ENCODE peak calls at places on chromosomes 1 and 21, in nine cellular contexts. One of them, this sample, is unnamed.

GRCh38 chr1:19654386-19654785 is 10.3 kb downstream of the NBL1 start:
- DNase-seq in GM23248: peak
- DNase-seq in kidney tubule cell: peak
- DNase-seq in activated effector memory CD4-positive, alpha-beta T cell treated with anti-CD3 and anti-CD28 coated beads, Interleukin-2, amount 50 U/mL, for 16 hours: no peak
- DNase-seq in NCI-H446 treated with DMSO at 0.1 percent for 48 hours: no peak
- DNase-seq in HFF-Myc: no peak
- DNase-seq in ureter: no peak
- DNase-seq in activated T-helper 1 cell treated with anti-CD3 and anti-CD28 coated beads, Interleukin-12 subunit alpha, Interleukin-12 subunit beta, Interleukin-2, Interleukin-4 antibody, amounts not matched to agents 30 ng/mL and 10 ng/mL and 1 ng/mL, durations not matched to agents 14 hours and 24 hours and 36 hours: no peak
- DNase-seq in coronary artery: no peak
- DNase-seq in this sample: no peak

GRCh38 chr1:218553197-218553596 is 208.1 kb downstream of the TGFB2 start:
- DNase-seq in HFF-Myc: peak
- DNase-seq in kidney tubule cell: no peak
- DNase-seq in NCI-H446 treated with DMSO at 0.1 percent for 48 hours: no peak
- DNase-seq in GM23248: peak
- DNase-seq in activated T-helper 1 cell treated with anti-CD3 and anti-CD28 coated beads, Interleukin-12 subunit alpha, Interleukin-12 subunit beta, Interleukin-2, Interleukin-4 antibody, amounts not matched to agents 30 ng/mL and 10 ng/mL and 1 ng/mL, durations not matched to agents 14 hours and 24 hours and 36 hours: no peak
- DNase-seq in activated effector memory CD4-positive, alpha-beta T cell treated with anti-CD3 and anti-CD28 coated beads, Interleukin-2, amount 50 U/mL, for 16 hours: no peak
- DNase-seq in coronary artery: no peak
- DNase-seq in ureter: no peak
- DNase-seq in this sample: no peak

GRCh38 chr1:52579415-52579814 is 22.8 kb upstream of the GPX7 start:
- DNase-seq in kidney tubule cell: no peak
- DNase-seq in HFF-Myc: no peak
- DNase-seq in ureter: no peak
- DNase-seq in NCI-H446 treated with DMSO at 0.1 percent for 48 hours: no peak
- DNase-seq in activated effector memory CD4-positive, alpha-beta T cell treated with anti-CD3 and anti-CD28 coated beads, Interleukin-2, amount 50 U/mL, for 16 hours: no peak
- DNase-seq in coronary artery: no peak
- DNase-seq in activated T-helper 1 cell treated with anti-CD3 and anti-CD28 coated beads, Interleukin-12 subunit alpha, Interleukin-12 subunit beta, Interleukin-2, Interleukin-4 antibody, amounts not matched to agents 30 ng/mL and 10 ng/mL and 1 ng/mL, durations not matched to agents 14 hours and 24 hours and 36 hours: no peak
- DNase-seq in GM23248: no peak
- DNase-seq in this sample: no peak

GRCh38 chr1:209707308-209707707 is 2.7 kb downstream of the HSD11B1 start:
- DNase-seq in NCI-H446 treated with DMSO at 0.1 percent for 48 hours: no peak
- DNase-seq in activated T-helper 1 cell treated with anti-CD3 and anti-CD28 coated beads, Interleukin-12 subunit alpha, Interleukin-12 subunit beta, Interleukin-2, Interleukin-4 antibody, amounts not matched to agents 30 ng/mL and 10 ng/mL and 1 ng/mL, durations not matched to agents 14 hours and 24 hours and 36 hours: no peak
- DNase-seq in activated effector memory CD4-positive, alpha-beta T cell treated with anti-CD3 and anti-CD28 coated beads, Interleukin-2, amount 50 U/mL, for 16 hours: no peak
- DNase-seq in ureter: no peak
- DNase-seq in coronary artery: no peak
- DNase-seq in HFF-Myc: no peak
- DNase-seq in GM23248: peak
- DNase-seq in kidney tubule cell: no peak
- DNase-seq in this sample: no peak

GRCh38 chr1:155479205-155479604 is 83.4 kb downstream of the ASH1L start:
- DNase-seq in HFF-Myc: no peak
- DNase-seq in coronary artery: no peak
- DNase-seq in activated effector memory CD4-positive, alpha-beta T cell treated with anti-CD3 and anti-CD28 coated beads, Interleukin-2, amount 50 U/mL, for 16 hours: no peak
- DNase-seq in ureter: no peak
- DNase-seq in kidney tubule cell: peak
- DNase-seq in GM23248: peak
- DNase-seq in NCI-H446 treated with DMSO at 0.1 percent for 48 hours: no peak
- DNase-seq in activated T-helper 1 cell treated with anti-CD3 and anti-CD28 coated beads, Interleukin-12 subunit alpha, Interleukin-12 subunit beta, Interleukin-2, Interleukin-4 antibody, amounts not matched to agents 30 ng/mL and 10 ng/mL and 1 ng/mL, durations not matched to agents 14 hours and 24 hours and 36 hours: no peak
- DNase-seq in this sample: no peak

GRCh38 chr1:201313086-201313485 is 29.8 kb downstream of the PKP1 start:
- DNase-seq in activated T-helper 1 cell treated with anti-CD3 and anti-CD28 coated beads, Interleukin-12 subunit alpha, Interleukin-12 subunit beta, Interleukin-2, Interleukin-4 antibody, amounts not matched to agents 30 ng/mL and 10 ng/mL and 1 ng/mL, durations not matched to agents 14 hours and 24 hours and 36 hours: no peak
- DNase-seq in HFF-Myc: no peak
- DNase-seq in kidney tubule cell: no peak
- DNase-seq in GM23248: no peak
- DNase-seq in activated effector memory CD4-positive, alpha-beta T cell treated with anti-CD3 and anti-CD28 coated beads, Interleukin-2, amount 50 U/mL, for 16 hours: no peak
- DNase-seq in coronary artery: no peak
- DNase-seq in ureter: no peak
- DNase-seq in NCI-H446 treated with DMSO at 0.1 percent for 48 hours: no peak
- DNase-seq in this sample: no peak

GRCh38 chr1:53754484-53755312 is 15.7 kb upstream of the GLIS1 start:
- DNase-seq in activated effector memory CD4-positive, alpha-beta T cell treated with anti-CD3 and anti-CD28 coated beads, Interleukin-2, amount 50 U/mL, for 16 hours: no peak
- DNase-seq in NCI-H446 treated with DMSO at 0.1 percent for 48 hours: peak
- DNase-seq in activated T-helper 1 cell treated with anti-CD3 and anti-CD28 coated beads, Interleukin-12 subunit alpha, Interleukin-12 subunit beta, Interleukin-2, Interleukin-4 antibody, amounts not matched to agents 30 ng/mL and 10 ng/mL and 1 ng/mL, durations not matched to agents 14 hours and 24 hours and 36 hours: no peak
- DNase-seq in coronary artery: no peak
- DNase-seq in kidney tubule cell: peak
- DNase-seq in ureter: peak
- DNase-seq in HFF-Myc: no peak
- DNase-seq in GM23248: peak
- DNase-seq in this sample: no peak

GRCh38 chr1:234963180-234963903 is 165.3 kb downstream of the TOMM20 start:
- DNase-seq in activated effector memory CD4-positive, alpha-beta T cell treated with anti-CD3 and anti-CD28 coated beads, Interleukin-2, amount 50 U/mL, for 16 hours: peak
- DNase-seq in HFF-Myc: peak
- DNase-seq in NCI-H446 treated with DMSO at 0.1 percent for 48 hours: no peak
- DNase-seq in ureter: peak
- DNase-seq in kidney tubule cell: peak
- DNase-seq in activated T-helper 1 cell treated with anti-CD3 and anti-CD28 coated beads, Interleukin-12 subunit alpha, Interleukin-12 subunit beta, Interleukin-2, Interleukin-4 antibody, amounts not matched to agents 30 ng/mL and 10 ng/mL and 1 ng/mL, durations not matched to agents 14 hours and 24 hours and 36 hours: peak
- DNase-seq in GM23248: peak
- DNase-seq in coronary artery: peak
- DNase-seq in this sample: peak

GRCh38 chr1:152130186-152130585 is 14.9 kb upstream of the TCHH start:
- DNase-seq in activated effector memory CD4-positive, alpha-beta T cell treated with anti-CD3 and anti-CD28 coated beads, Interleukin-2, amount 50 U/mL, for 16 hours: no peak
- DNase-seq in GM23248: no peak
- DNase-seq in coronary artery: no peak
- DNase-seq in ureter: no peak
- DNase-seq in HFF-Myc: no peak
- DNase-seq in activated T-helper 1 cell treated with anti-CD3 and anti-CD28 coated beads, Interleukin-12 subunit alpha, Interleukin-12 subunit beta, Interleukin-2, Interleukin-4 antibody, amounts not matched to agents 30 ng/mL and 10 ng/mL and 1 ng/mL, durations not matched to agents 14 hours and 24 hours and 36 hours: no peak
- DNase-seq in kidney tubule cell: no peak
- DNase-seq in NCI-H446 treated with DMSO at 0.1 percent for 48 hours: no peak
- DNase-seq in this sample: no peak

GRCh38 chr1:34839526-34840305 is 19.8 kb downstream of the SMIM12 start:
- DNase-seq in kidney tubule cell: no peak
- DNase-seq in activated T-helper 1 cell treated with anti-CD3 and anti-CD28 coated beads, Interleukin-12 subunit alpha, Interleukin-12 subunit beta, Interleukin-2, Interleukin-4 antibody, amounts not matched to agents 30 ng/mL and 10 ng/mL and 1 ng/mL, durations not matched to agents 14 hours and 24 hours and 36 hours: no peak
- DNase-seq in GM23248: no peak
- DNase-seq in NCI-H446 treated with DMSO at 0.1 percent for 48 hours: no peak
- DNase-seq in HFF-Myc: no peak
- DNase-seq in coronary artery: no peak
- DNase-seq in ureter: no peak
- DNase-seq in activated effector memory CD4-positive, alpha-beta T cell treated with anti-CD3 and anti-CD28 coated beads, Interleukin-2, amount 50 U/mL, for 16 hours: no peak
- DNase-seq in this sample: no peak

GRCh38 chr21:20662523-20662922 is 335.7 kb upstream of the NCAM2 start:
- DNase-seq in HFF-Myc: no peak
- DNase-seq in kidney tubule cell: no peak
- DNase-seq in activated T-helper 1 cell treated with anti-CD3 and anti-CD28 coated beads, Interleukin-12 subunit alpha, Interleukin-12 subunit beta, Interleukin-2, Interleukin-4 antibody, amounts not matched to agents 30 ng/mL and 10 ng/mL and 1 ng/mL, durations not matched to agents 14 hours and 24 hours and 36 hours: no peak
- DNase-seq in ureter: no peak
- DNase-seq in coronary artery: no peak
- DNase-seq in GM23248: no peak
- DNase-seq in activated effector memory CD4-positive, alpha-beta T cell treated with anti-CD3 and anti-CD28 coated beads, Interleukin-2, amount 50 U/mL, for 16 hours: no peak
- DNase-seq in NCI-H446 treated with DMSO at 0.1 percent for 48 hours: no peak
- DNase-seq in this sample: no peak

GRCh38 chr21:27477321-27477720 is 510.4 kb upstream of the ADAMTS5 start:
- DNase-seq in GM23248: peak
- DNase-seq in ureter: no peak
- DNase-seq in kidney tubule cell: no peak
- DNase-seq in HFF-Myc: no peak
- DNase-seq in coronary artery: no peak
- DNase-seq in NCI-H446 treated with DMSO at 0.1 percent for 48 hours: no peak
- DNase-seq in activated effector memory CD4-positive, alpha-beta T cell treated with anti-CD3 and anti-CD28 coated beads, Interleukin-2, amount 50 U/mL, for 16 hours: no peak
- DNase-seq in activated T-helper 1 cell treated with anti-CD3 and anti-CD28 coated beads, Interleukin-12 subunit alpha, Interleukin-12 subunit beta, Interleukin-2, Interleukin-4 antibody, amounts not matched to agents 30 ng/mL and 10 ng/mL and 1 ng/mL, durations not matched to agents 14 hours and 24 hours and 36 hours: no peak
- DNase-seq in this sample: no peak

GRCh38 chr1:44776749-44777068 is 1.4 kb downstream of the RPS8 start:
- DNase-seq in NCI-H446 treated with DMSO at 0.1 percent for 48 hours: no peak
- DNase-seq in activated T-helper 1 cell treated with anti-CD3 and anti-CD28 coated beads, Interleukin-12 subunit alpha, Interleukin-12 subunit beta, Interleukin-2, Interleukin-4 antibody, amounts not matched to agents 30 ng/mL and 10 ng/mL and 1 ng/mL, durations not matched to agents 14 hours and 24 hours and 36 hours: no peak
- DNase-seq in activated effector memory CD4-positive, alpha-beta T cell treated with anti-CD3 and anti-CD28 coated beads, Interleukin-2, amount 50 U/mL, for 16 hours: no peak
- DNase-seq in GM23248: no peak
- DNase-seq in coronary artery: no peak
- DNase-seq in HFF-Myc: no peak
- DNase-seq in ureter: no peak
- DNase-seq in kidney tubule cell: no peak
- DNase-seq in this sample: no peak

GRCh38 chr1:24925963-24926362 is 4.1 kb downstream of the RUNX3 start:
- DNase-seq in GM23248: no peak
- DNase-seq in activated effector memory CD4-positive, alpha-beta T cell treated with anti-CD3 and anti-CD28 coated beads, Interleukin-2, amount 50 U/mL, for 16 hours: no peak
- DNase-seq in coronary artery: no peak
- DNase-seq in ureter: no peak
- DNase-seq in HFF-Myc: no peak
- DNase-seq in NCI-H446 treated with DMSO at 0.1 percent for 48 hours: no peak
- DNase-seq in kidney tubule cell: no peak
- DNase-seq in activated T-helper 1 cell treated with anti-CD3 and anti-CD28 coated beads, Interleukin-12 subunit alpha, Interleukin-12 subunit beta, Interleukin-2, Interleukin-4 antibody, amounts not matched to agents 30 ng/mL and 10 ng/mL and 1 ng/mL, durations not matched to agents 14 hours and 24 hours and 36 hours: no peak
- DNase-seq in this sample: no peak

GRCh38 chr1:92228401-92228800 is 10.7 kb downstream of the C1orf146 start:
- DNase-seq in activated T-helper 1 cell treated with anti-CD3 and anti-CD28 coated beads, Interleukin-12 subunit alpha, Interleukin-12 subunit beta, Interleukin-2, Interleukin-4 antibody, amounts not matched to agents 30 ng/mL and 10 ng/mL and 1 ng/mL, durations not matched to agents 14 hours and 24 hours and 36 hours: no peak
- DNase-seq in HFF-Myc: no peak
- DNase-seq in kidney tubule cell: no peak
- DNase-seq in NCI-H446 treated with DMSO at 0.1 percent for 48 hours: no peak
- DNase-seq in activated effector memory CD4-positive, alpha-beta T cell treated with anti-CD3 and anti-CD28 coated beads, Interleukin-2, amount 50 U/mL, for 16 hours: no peak
- DNase-seq in GM23248: no peak
- DNase-seq in coronary artery: no peak
- DNase-seq in ureter: no peak
- DNase-seq in this sample: no peak

GRCh38 chr1:168468042-168468809 is 75.6 kb downstream of the XCL2 start:
- DNase-seq in NCI-H446 treated with DMSO at 0.1 percent for 48 hours: no peak
- DNase-seq in coronary artery: no peak
- DNase-seq in GM23248: no peak
- DNase-seq in activated effector memory CD4-positive, alpha-beta T cell treated with anti-CD3 and anti-CD28 coated beads, Interleukin-2, amount 50 U/mL, for 16 hours: no peak
- DNase-seq in kidney tubule cell: peak
- DNase-seq in activated T-helper 1 cell treated with anti-CD3 and anti-CD28 coated beads, Interleukin-12 subunit alpha, Interleukin-12 subunit beta, Interleukin-2, Interleukin-4 antibody, amounts not matched to agents 30 ng/mL and 10 ng/mL and 1 ng/mL, durations not matched to agents 14 hours and 24 hours and 36 hours: no peak
- DNase-seq in HFF-Myc: no peak
- DNase-seq in ureter: no peak
- DNase-seq in this sample: no peak

GRCh38 chr1:9615316-9616063 is 26.8 kb downstream of the TMEM201 start:
- DNase-seq in GM23248: peak
- DNase-seq in kidney tubule cell: peak
- DNase-seq in NCI-H446 treated with DMSO at 0.1 percent for 48 hours: no peak
- DNase-seq in activated effector memory CD4-positive, alpha-beta T cell treated with anti-CD3 and anti-CD28 coated beads, Interleukin-2, amount 50 U/mL, for 16 hours: peak
- DNase-seq in HFF-Myc: peak
- DNase-seq in activated T-helper 1 cell treated with anti-CD3 and anti-CD28 coated beads, Interleukin-12 subunit alpha, Interleukin-12 subunit beta, Interleukin-2, Interleukin-4 antibody, amounts not matched to agents 30 ng/mL and 10 ng/mL and 1 ng/mL, durations not matched to agents 14 hours and 24 hours and 36 hours: peak
- DNase-seq in coronary artery: no peak
- DNase-seq in ureter: no peak
- DNase-seq in this sample: peak

GRCh38 chr1:3827813-3828307 is 29.2 kb downstream of the CEP104 start:
- DNase-seq in NCI-H446 treated with DMSO at 0.1 percent for 48 hours: no peak
- DNase-seq in activated T-helper 1 cell treated with anti-CD3 and anti-CD28 coated beads, Interleukin-12 subunit alpha, Interleukin-12 subunit beta, Interleukin-2, Interleukin-4 antibody, amounts not matched to agents 30 ng/mL and 10 ng/mL and 1 ng/mL, durations not matched to agents 14 hours and 24 hours and 36 hours: no peak
- DNase-seq in HFF-Myc: no peak
- DNase-seq in coronary artery: no peak
- DNase-seq in kidney tubule cell: peak
- DNase-seq in GM23248: no peak
- DNase-seq in ureter: no peak
- DNase-seq in activated effector memory CD4-positive, alpha-beta T cell treated with anti-CD3 and anti-CD28 coated beads, Interleukin-2, amount 50 U/mL, for 16 hours: peak
- DNase-seq in this sample: no peak

GRCh38 chr21:35932232-35932911 is 128.0 kb downstream of the SETD4 start:
- DNase-seq in ureter: no peak
- DNase-seq in HFF-Myc: peak
- DNase-seq in GM23248: peak
- DNase-seq in activated T-helper 1 cell treated with anti-CD3 and anti-CD28 coated beads, Interleukin-12 subunit alpha, Interleukin-12 subunit beta, Interleukin-2, Interleukin-4 antibody, amounts not matched to agents 30 ng/mL and 10 ng/mL and 1 ng/mL, durations not matched to agents 14 hours and 24 hours and 36 hours: no peak
- DNase-seq in kidney tubule cell: peak
- DNase-seq in coronary artery: no peak
- DNase-seq in activated effector memory CD4-positive, alpha-beta T cell treated with anti-CD3 and anti-CD28 coated beads, Interleukin-2, amount 50 U/mL, for 16 hours: no peak
- DNase-seq in NCI-H446 treated with DMSO at 0.1 percent for 48 hours: no peak
- DNase-seq in this sample: peak

GRCh38 chr1:113399063-113399583 is 8.8 kb downstream of the MAGI3 start:
- DNase-seq in GM23248: no peak
- DNase-seq in NCI-H446 treated with DMSO at 0.1 percent for 48 hours: peak
- DNase-seq in kidney tubule cell: no peak
- DNase-seq in activated effector memory CD4-positive, alpha-beta T cell treated with anti-CD3 and anti-CD28 coated beads, Interleukin-2, amount 50 U/mL, for 16 hours: no peak
- DNase-seq in ureter: no peak
- DNase-seq in HFF-Myc: no peak
- DNase-seq in activated T-helper 1 cell treated with anti-CD3 and anti-CD28 coated beads, Interleukin-12 subunit alpha, Interleukin-12 subunit beta, Interleukin-2, Interleukin-4 antibody, amounts not matched to agents 30 ng/mL and 10 ng/mL and 1 ng/mL, durations not matched to agents 14 hours and 24 hours and 36 hours: no peak
- DNase-seq in coronary artery: no peak
- DNase-seq in this sample: no peak

GRCh38 chr1:232613752-232614381 is 16.1 kb downstream of the SIPA1L2 start:
- DNase-seq in activated T-helper 1 cell treated with anti-CD3 and anti-CD28 coated beads, Interleukin-12 subunit alpha, Interleukin-12 subunit beta, Interleukin-2, Interleukin-4 antibody, amounts not matched to agents 30 ng/mL and 10 ng/mL and 1 ng/mL, durations not matched to agents 14 hours and 24 hours and 36 hours: no peak
- DNase-seq in NCI-H446 treated with DMSO at 0.1 percent for 48 hours: no peak
- DNase-seq in activated effector memory CD4-positive, alpha-beta T cell treated with anti-CD3 and anti-CD28 coated beads, Interleukin-2, amount 50 U/mL, for 16 hours: no peak
- DNase-seq in GM23248: peak
- DNase-seq in HFF-Myc: no peak
- DNase-seq in kidney tubule cell: peak
- DNase-seq in coronary artery: no peak
- DNase-seq in ureter: no peak
- DNase-seq in this sample: peak

GRCh38 chr1:161502641-161503393 is 2.4 kb upstream of the FCGR2A start:
- DNase-seq in ureter: no peak
- DNase-seq in coronary artery: no peak
- DNase-seq in HFF-Myc: no peak
- DNase-seq in kidney tubule cell: peak
- DNase-seq in GM23248: peak
- DNase-seq in activated effector memory CD4-positive, alpha-beta T cell treated with anti-CD3 and anti-CD28 coated beads, Interleukin-2, amount 50 U/mL, for 16 hours: no peak
- DNase-seq in activated T-helper 1 cell treated with anti-CD3 and anti-CD28 coated beads, Interleukin-12 subunit alpha, Interleukin-12 subunit beta, Interleukin-2, Interleukin-4 antibody, amounts not matched to agents 30 ng/mL and 10 ng/mL and 1 ng/mL, durations not matched to agents 14 hours and 24 hours and 36 hours: no peak
- DNase-seq in NCI-H446 treated with DMSO at 0.1 percent for 48 hours: no peak
- DNase-seq in this sample: no peak